ENCODE peak calls at places on chromosomes 5 and 9, in eight cellular contexts. H is AG04449, E is astrocyte of the spinal cord, K is thyroid gland, R is fibroblast of mammary gland, C is cardiac fibroblast, J is BE2C, M is colonic mucosa. N is an unnamed sample.

GRCh38 chr9:104775961-104776360 is 12.0 kb downstream of the NIPSNAP3B start:
- DNase-seq in R (no peak), C (no peak), H (no peak), K (no peak), J (no peak), M (no peak), E (no peak), N (no peak)

GRCh38 chr9:33850267-33850629 is 33.3 kb downstream of the UBE2R2 start:
- DNase-seq in C (no peak), R (no peak), H (no peak), J (no peak), E (no peak), K (no peak), M (no peak), N (no peak)

GRCh38 chr5:61332369-61332745 is 299 bp downstream of the ZSWIM6 start:
- DNase-seq in H (no peak), M (no peak), E (no peak), J (peak), C (peak), K (peak), R (no peak), N (no peak)

GRCh38 chr9:84226126-84226525 is 114.4 kb downstream of the SLC28A3 start:
- DNase-seq in M (no peak), J (no peak), E (no peak), C (peak), K (peak), H (no peak), R (no peak), N (no peak)

GRCh38 chr5:1017691-1018455 is 9.3 kb downstream of the NKD2 start:
- DNase-seq in K (no peak), E (no peak), M (no peak), H (no peak), C (no peak), J (no peak), R (no peak), N (no peak)

GRCh38 chr5:177537389-177538361 is 16.7 kb downstream of the FAM193B start:
- DNase-seq in J (no peak), K (no peak), E (peak), M (peak), C (peak), H (peak), R (peak), N (peak)

GRCh38 chr5:53023969-53024368 is 34.8 kb downstream of the ITGA2 start:
- DNase-seq in E (peak), R (peak), J (no peak), C (peak), H (peak), M (no peak), K (no peak), N (no peak)

GRCh38 chr9:131667576-131667975 is 72.3 kb downstream of the RAPGEF1 start:
- DNase-seq in R (peak), K (no peak), E (peak), H (no peak), J (no peak), C (no peak), M (no peak), N (no peak)

GRCh38 chr9:95124582-95125359 is 192.7 kb downstream of the FANCC start:
- DNase-seq in J (peak), R (no peak), H (no peak), K (no peak), E (no peak), M (no peak), C (no peak), N (no peak)

GRCh38 chr9:74499111-74499601 is 2.0 kb downstream of the RORB start:
- DNase-seq in J (no peak), E (peak), K (no peak), R (no peak), H (no peak), M (no peak), C (peak), N (no peak)

GRCh38 chr9:37372839-37373238 is 49.7 kb upstream of the GRHPR start:
- DNase-seq in C (no peak), R (no peak), E (no peak), H (no peak), J (no peak), K (no peak), M (no peak), N (no peak)

GRCh38 chr5:124461857-124462423 is 284.5 kb downstream of the ZNF608 start:
- DNase-seq in K (no peak), J (no peak), R (no peak), M (no peak), E (no peak), C (no peak), H (no peak), N (no peak)

GRCh38 chr5:153782589-153783238 is 256.0 kb downstream of the FAM114A2 start:
- DNase-seq in H (peak), C (no peak), J (no peak), R (no peak), M (no peak), E (peak), K (no peak), N (peak)

GRCh38 chr9:6197330-6197729 is 18.3 kb upstream of the IL33 start:
- DNase-seq in R (peak), K (no peak), C (peak), J (no peak), E (no peak), H (no peak), M (peak), N (no peak)

GRCh38 chr5:168114444-168115017 is 176.9 kb upstream of the WWC1 start:
- DNase-seq in K (peak), M (peak), H (no peak), C (peak), J (peak), R (peak), E (peak), N (no peak)

GRCh38 chr5:93479982-93480509 is 101.0 kb downstream of the NR2F1-AS1 start:
- DNase-seq in J (no peak), E (no peak), M (no peak), K (no peak), H (no peak), R (no peak), C (no peak), N (no peak)

GRCh38 chr9:426976-427375 is 212.3 kb downstream of the DOCK8 start:
- DNase-seq in E (no peak), H (no peak), J (no peak), C (no peak), M (no peak), R (no peak), K (no peak), N (no peak)

GRCh38 chr9:133855802-133856592 is 117.8 kb upstream of the SARDH start:
- DNase-seq in J (no peak), H (no peak), C (peak), E (peak), R (peak), M (peak), K (peak), N (peak)

GRCh38 chr9:84206801-84207200 is 133.8 kb downstream of the SLC28A3 start:
- DNase-seq in J (no peak), E (no peak), K (no peak), C (no peak), H (no peak), R (no peak), M (no peak), N (no peak)

GRCh38 chr9:93013856-93014582 is 44.5 kb upstream of the SUSD3 start:
- DNase-seq in J (no peak), K (no peak), M (peak), R (no peak), H (no peak), C (no peak), E (no peak), N (no peak)

GRCh38 chr9:22244141-22245011 is 202.2 kb upstream of the DMRTA1 start:
- DNase-seq in K (no peak), J (peak), H (no peak), R (peak), M (peak), C (peak), E (peak), N (peak)
- TF ChIP-seq CTCF in K (peak), J (peak), H (peak), R (peak), M (peak), C (peak), E (peak), N (peak)

GRCh38 chr5:107636555-107636954 is 34.2 kb downstream of the EFNA5 start:
- DNase-seq in R (no peak), M (no peak), H (no peak), C (no peak), J (no peak), K (no peak), E (no peak), N (no peak)
- H3K4me3 ChIP-seq in R (no peak), M (no peak), H (no peak), C (no peak), J (no peak), K (no peak), E (no peak), N (no peak)

GRCh38 chr9:137254624-137255447 is at the start of gene NELFB:
- DNase-seq in J (peak), K (peak), R (peak), M (peak), H (no peak), E (peak), C (peak), N (peak)
- TF ChIP-seq CTCF in J (no peak), K (no peak), R (no peak), M (no peak), H (no peak), E (no peak), C (no peak), N (no peak)

DNA sequence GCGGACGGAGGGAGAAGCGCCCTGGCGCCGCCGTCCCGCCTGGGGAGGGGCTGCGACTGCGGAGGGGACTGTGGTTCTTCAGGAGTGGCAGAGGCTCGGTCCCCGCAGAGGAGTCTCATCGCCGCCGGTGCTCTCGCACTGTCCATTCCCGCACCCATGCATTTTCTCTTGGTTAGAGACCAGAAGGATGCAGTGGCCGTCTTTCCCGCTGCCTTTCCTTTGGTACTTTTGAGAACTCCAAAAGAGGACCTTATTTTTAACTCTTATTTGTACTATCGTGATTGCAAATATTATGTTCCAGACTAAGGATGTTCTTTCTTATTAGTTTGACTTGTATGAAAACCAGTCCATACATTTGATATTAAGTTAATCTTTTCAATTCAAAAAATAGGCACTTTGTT is 611 bp downstream of the ZFYVE16 start:
- DNase-seq in R (peak), C (peak), K (peak), M (no peak), J (peak), H (no peak), E (no peak), N (peak)
- H3K4me3 ChIP-seq in R (peak), C (peak), K (peak), M (peak), J (peak), H (peak), E (peak), N (peak)

GRCh38 chr9:38393128-38393809 is 767 bp downstream of the ALDH1B1 start:
- DNase-seq in C (peak), J (no peak), K (no peak), E (no peak), H (no peak), R (no peak), M (no peak), N (no peak)

GRCh38 chr9:38390851-38391250 is 1.7 kb upstream of the ALDH1B1 start:
- DNase-seq in M (no peak), C (no peak), E (no peak), H (no peak), K (no peak), R (no peak), J (no peak), N (no peak)

GRCh38 chr9:38394419-38394818 is 1.9 kb downstream of the ALDH1B1 start:
- DNase-seq in C (no peak), J (no peak), E (no peak), M (peak), R (no peak), H (no peak), K (no peak), N (no peak)

GRCh38 chr9:38391278-38392118 is 1.0 kb upstream of the ALDH1B1 start:
- DNase-seq in M (no peak), E (no peak), C (no peak), R (no peak), K (no peak), H (no peak), J (no peak), N (no peak)

GRCh38 chr9:38392235-38393127 is at the start of gene ALDH1B1:
- DNase-seq in E (peak), C (peak), M (peak), R (peak), H (no peak), J (peak), K (peak), N (peak)
- TF ChIP-seq CTCF in E (peak), C (peak), M (no peak), R (peak), H (peak), J (peak), K (no peak), N (peak)

DNA sequence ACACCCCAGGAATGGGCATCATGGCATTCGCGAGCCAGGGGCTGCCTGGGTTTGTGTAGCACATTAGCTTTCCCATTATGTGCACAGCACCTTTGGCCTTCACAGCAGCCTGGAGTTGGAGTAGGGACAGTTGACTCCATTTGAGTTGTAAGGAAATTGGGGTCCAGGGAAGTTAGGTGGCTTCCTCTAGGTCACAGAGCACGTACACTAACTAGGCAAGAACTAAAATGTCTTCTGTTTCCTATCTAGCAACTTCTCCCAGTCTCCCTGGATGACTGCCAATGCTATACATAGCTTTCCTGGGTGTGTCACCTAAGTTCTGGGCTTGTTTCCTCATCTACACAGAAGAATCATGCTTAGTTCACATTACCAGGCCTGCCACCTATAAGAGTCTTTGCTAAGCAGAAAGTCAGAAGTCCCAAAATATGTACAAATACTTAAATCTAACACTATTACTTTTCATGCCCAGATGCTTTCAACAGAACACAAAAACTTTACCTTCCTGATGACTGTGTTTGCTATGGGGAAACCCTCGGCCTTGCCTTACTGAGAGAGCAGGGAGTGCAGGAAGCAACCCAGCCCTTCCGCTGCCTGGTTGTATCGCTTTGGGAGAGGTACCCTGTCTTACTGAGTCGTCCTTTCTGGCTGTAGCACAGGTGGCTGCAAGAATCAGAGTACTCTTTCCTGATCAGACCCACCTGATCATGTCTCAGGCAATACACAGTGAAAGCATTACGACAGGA is 12.0 kb downstream of the MACROH2A1 start:
- DNase-seq in M (peak), R (peak), H (peak), K (no peak), E (peak), C (peak), J (no peak), N (peak)
- H3K4me3 ChIP-seq in M (no peak), R (no peak), H (no peak), K (no peak), E (no peak), C (no peak), J (no peak), N (no peak)

GRCh38 chr5:10987291-10987806 is 226.3 kb upstream of the DAP start:
- DNase-seq in K (no peak), J (no peak), H (no peak), E (no peak), M (no peak), C (no peak), R (peak), N (no peak)

GRCh38 chr5:10989577-10990263 is 228.7 kb upstream of the DAP start:
- DNase-seq in E (no peak), R (no peak), K (peak), J (no peak), C (no peak), H (no peak), M (no peak), N (no peak)

GRCh38 chr5:10985711-10986110 is 224.7 kb upstream of the DAP start:
- DNase-seq in R (no peak), J (no peak), K (no peak), H (no peak), E (no peak), C (no peak), M (no peak), N (no peak)

GRCh38 chr5:10988637-10989036 is 227.6 kb upstream of the DAP start:
- DNase-seq in C (no peak), J (no peak), K (no peak), R (no peak), M (no peak), E (no peak), H (no peak), N (no peak)

DNA sequence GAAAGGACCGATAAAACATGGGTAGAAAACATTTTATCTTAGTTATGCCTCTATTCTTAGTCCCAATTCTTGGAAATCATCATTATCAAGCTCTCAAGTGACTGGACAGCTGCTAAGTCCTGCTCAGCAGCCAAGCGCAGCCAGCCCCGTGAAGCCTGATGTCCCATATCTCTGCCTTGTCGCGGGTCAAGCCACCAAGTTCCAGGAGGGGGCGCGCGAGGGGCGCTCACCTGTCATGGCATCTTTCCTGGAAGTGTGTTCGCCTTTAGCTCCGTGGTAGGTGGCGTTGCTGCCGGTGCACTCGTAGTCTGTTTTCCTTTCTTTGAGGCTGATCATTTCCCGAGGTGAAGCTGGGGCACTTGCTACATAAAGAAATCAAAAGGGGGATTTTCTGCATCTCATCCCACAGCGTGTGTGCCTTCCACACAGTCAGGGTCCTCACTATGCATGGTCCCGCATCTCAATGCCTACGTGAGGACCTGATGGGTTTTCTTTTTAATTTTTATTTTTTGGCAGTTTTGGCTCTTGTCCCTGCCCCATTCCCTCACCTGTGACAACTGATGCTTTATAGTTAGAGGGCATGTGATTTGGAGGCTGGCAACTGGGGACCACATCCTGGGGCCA is 227.0 kb upstream of the DAP start:
- DNase-seq in H (no peak), C (no peak), E (peak), J (peak), R (peak), M (peak), K (peak), N (no peak)
- TF ChIP-seq CTCF in H (peak), C (peak), E (peak), J (peak), R (peak), M (peak), K (peak), N (peak)

GRCh38 chr5:151643385-151643784 is 43.3 kb downstream of the SPARC start:
- DNase-seq in J (no peak), R (no peak), M (no peak), E (no peak), K (no peak), H (no peak), C (no peak), N (no peak)
- H3K4me3 ChIP-seq in J (no peak), R (no peak), M (no peak), E (no peak), K (no peak), H (no peak), C (no peak), N (no peak)

N was measured in astrocyte of the cerebellum.